ENCODE peak calls at places on chromosomes 13 and 19, in four cellular contexts. One of them, this sample, is unnamed.

GRCh38 chr13:113820813-113821651 is 42.8 kb downstream of the GAS6 start:
- DNase-seq in spleen: peak
- DNase-seq in cardiac fibroblast: peak
- DNase-seq in astrocyte: peak
- DNase-seq in this sample: peak

GRCh38 chr13:39515231-39515630 is 87.8 kb downstream of the LHFPL6 start:
- DNase-seq in spleen: no peak
- DNase-seq in cardiac fibroblast: no peak
- DNase-seq in astrocyte: no peak
- DNase-seq in this sample: no peak

GRCh38 chr19:13492128-13492527 is 14.2 kb downstream of the CACNA1A start:
- DNase-seq in astrocyte: peak
- DNase-seq in spleen: no peak
- DNase-seq in cardiac fibroblast: peak
- DNase-seq in this sample: no peak

GRCh38 chr13:30607908-30608307 is 9.8 kb upstream of the USPL1 start:
- DNase-seq in spleen: no peak
- DNase-seq in cardiac fibroblast: peak
- DNase-seq in astrocyte: no peak
- DNase-seq in this sample: no peak

GRCh38 chr13:28489536-28489935 is 5.4 kb downstream of the FLT1 start:
- DNase-seq in spleen: no peak
- DNase-seq in cardiac fibroblast: peak
- DNase-seq in astrocyte: no peak
- DNase-seq in this sample: no peak

GRCh38 chr19:48975947-48976847 is 11.1 kb downstream of the FTL start:
- DNase-seq in astrocyte: no peak
- DNase-seq in spleen: no peak
- DNase-seq in cardiac fibroblast: peak
- DNase-seq in this sample: no peak

GRCh38 chr13:40404407-40404806 is 262.0 kb downstream of the FOXO1 start:
- DNase-seq in astrocyte: no peak
- DNase-seq in cardiac fibroblast: no peak
- DNase-seq in spleen: no peak
- DNase-seq in this sample: no peak

GRCh38 chr13:31008400-31009115 is 76.1 kb downstream of the TEX26 start:
- DNase-seq in spleen: no peak
- DNase-seq in astrocyte: peak
- DNase-seq in cardiac fibroblast: peak
- DNase-seq in this sample: no peak

GRCh38 chr19:11480927-11481776 is at the start of gene ELAVL3:
- DNase-seq in astrocyte: no peak
- DNase-seq in spleen: no peak
- DNase-seq in cardiac fibroblast: no peak
- DNase-seq in this sample: no peak

GRCh38 chr13:95447766-95448165 is 104.8 kb upstream of the CLDN10 start:
- DNase-seq in spleen: no peak
- DNase-seq in cardiac fibroblast: no peak
- DNase-seq in astrocyte: no peak
- DNase-seq in this sample: no peak

GRCh38 chr13:43744630-43745029 is 42.1 kb downstream of the ENOX1 start:
- DNase-seq in astrocyte: no peak
- DNase-seq in spleen: no peak
- DNase-seq in cardiac fibroblast: peak
- DNase-seq in this sample: no peak

GRCh38 chr19:16571283-16571682 is 932 bp downstream of the SLC35E1 start:
- DNase-seq in astrocyte: peak
- DNase-seq in cardiac fibroblast: peak
- DNase-seq in spleen: no peak
- DNase-seq in this sample: no peak

GRCh38 chr13:51158923-51159322 is 47.8 kb upstream of the C13orf42 start:
- DNase-seq in spleen: no peak
- DNase-seq in cardiac fibroblast: peak
- DNase-seq in astrocyte: peak
- DNase-seq in this sample: peak

GRCh38 chr19:57321164-57321563 is 892 bp downstream of the ZNF543 start:
- DNase-seq in cardiac fibroblast: no peak
- DNase-seq in spleen: no peak
- DNase-seq in astrocyte: no peak
- DNase-seq in this sample: no peak

GRCh38 chr13:99768986-99769385 is 202.6 kb downstream of the ZIC5 start:
- DNase-seq in cardiac fibroblast: no peak
- DNase-seq in spleen: no peak
- DNase-seq in astrocyte: no peak
- DNase-seq in this sample: no peak

GRCh38 chr13:113584870-113585671 is 518 bp downstream of the TFDP1 start:
- DNase-seq in spleen: peak
- DNase-seq in astrocyte: no peak
- DNase-seq in cardiac fibroblast: peak
- DNase-seq in this sample: no peak

GRCh38 chr13:102028846-102029245 is 373.0 kb downstream of the FGF14 start:
- DNase-seq in astrocyte: no peak
- DNase-seq in spleen: no peak
- DNase-seq in cardiac fibroblast: no peak
- DNase-seq in this sample: no peak

GRCh38 chr19:47357788-47358680 is 8.9 kb downstream of the DHX34 start:
- DNase-seq in cardiac fibroblast: no peak
- DNase-seq in astrocyte: no peak
- DNase-seq in spleen: no peak
- DNase-seq in this sample: no peak

GRCh38 chr19:11659612-11660011 is 62.3 kb downstream of the ZNF627 start:
- DNase-seq in spleen: no peak
- DNase-seq in cardiac fibroblast: peak
- DNase-seq in astrocyte: no peak
- DNase-seq in this sample: no peak

GRCh38 chr13:31051999-31052398 is 109.7 kb downstream of the HSPH1 start:
- DNase-seq in astrocyte: no peak
- DNase-seq in cardiac fibroblast: no peak
- DNase-seq in spleen: no peak
- DNase-seq in this sample: no peak

GRCh38 chr13:93116809-93117208 is 109.8 kb upstream of the GPC6 start:
- DNase-seq in cardiac fibroblast: peak
- DNase-seq in spleen: no peak
- DNase-seq in astrocyte: no peak
- DNase-seq in this sample: no peak

GRCh38 chr19:58325623-58326022 is 1.2 kb upstream of the ZSCAN22 start:
- DNase-seq in astrocyte: peak
- DNase-seq in cardiac fibroblast: peak
- DNase-seq in spleen: no peak
- DNase-seq in this sample: no peak

GRCh38 chr19:49896863-49897621 is at the start of gene IL4I1:
- DNase-seq in cardiac fibroblast: peak
- DNase-seq in astrocyte: peak
- DNase-seq in spleen: peak
- DNase-seq in this sample: no peak

DNA sequence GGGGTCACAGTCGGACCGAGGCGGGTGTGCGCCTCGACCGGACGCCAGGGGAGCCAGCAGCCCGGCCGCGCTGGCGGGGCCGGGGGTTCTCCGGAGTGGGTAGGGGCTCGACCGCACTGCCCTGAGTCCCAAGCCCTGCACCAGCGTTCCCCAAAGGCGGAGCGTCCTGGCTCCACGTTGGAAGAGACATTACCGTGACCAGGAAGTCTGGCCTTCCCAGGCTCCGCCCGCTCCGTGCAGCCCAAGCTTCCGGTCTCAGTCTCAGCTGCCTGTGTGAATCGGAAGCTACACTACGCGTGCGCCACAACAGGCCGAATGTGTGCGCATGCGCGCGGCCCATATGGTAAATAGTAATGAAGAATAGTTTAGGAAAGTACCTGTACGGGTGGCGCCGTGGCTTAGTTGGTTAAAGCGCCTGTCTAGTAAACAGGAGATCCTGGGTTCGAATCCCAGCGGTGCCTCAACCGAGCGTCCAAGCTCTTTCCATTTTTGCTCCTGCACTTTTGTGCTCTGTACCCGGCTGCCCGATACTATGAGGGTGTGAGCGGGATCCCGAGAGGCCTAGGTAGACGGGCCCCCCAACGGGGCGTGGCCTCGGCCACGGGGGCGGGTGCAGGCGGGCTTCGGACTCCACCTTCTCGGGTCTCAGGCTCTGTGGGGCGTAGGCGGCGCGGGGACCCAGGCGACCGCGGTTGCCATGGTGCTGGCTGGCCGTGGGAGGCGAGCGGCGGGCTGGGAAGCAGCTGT is 17.3 kb upstream of the LRP3 start:
- DNase-seq in astrocyte: peak
- DNase-seq in cardiac fibroblast: peak
- DNase-seq in spleen: peak
- DNase-seq in this sample: peak
- TF ChIP-seq CTCF in astrocyte: no peak
- TF ChIP-seq CTCF in cardiac fibroblast: peak
- TF ChIP-seq CTCF in spleen: peak
- TF ChIP-seq CTCF in this sample: no peak

GRCh38 chr13:75294110-75294509 is 187.9 kb downstream of the TBC1D4 start:
- DNase-seq in cardiac fibroblast: no peak
- DNase-seq in spleen: no peak
- DNase-seq in astrocyte: no peak
- DNase-seq in this sample: no peak

GRCh38 chr13:75302031-75302430 is 179.9 kb downstream of the TBC1D4 start:
- DNase-seq in astrocyte: no peak
- DNase-seq in spleen: no peak
- DNase-seq in cardiac fibroblast: no peak
- DNase-seq in this sample: no peak

GRCh38 chr13:75299913-75300862 is 181.8 kb downstream of the TBC1D4 start:
- DNase-seq in cardiac fibroblast: peak
- DNase-seq in astrocyte: peak
- DNase-seq in spleen: no peak
- DNase-seq in this sample: no peak

GRCh38 chr13:75299206-75299605 is 182.8 kb downstream of the TBC1D4 start:
- DNase-seq in spleen: no peak
- DNase-seq in astrocyte: no peak
- DNase-seq in cardiac fibroblast: no peak
- DNase-seq in this sample: no peak

DNA sequence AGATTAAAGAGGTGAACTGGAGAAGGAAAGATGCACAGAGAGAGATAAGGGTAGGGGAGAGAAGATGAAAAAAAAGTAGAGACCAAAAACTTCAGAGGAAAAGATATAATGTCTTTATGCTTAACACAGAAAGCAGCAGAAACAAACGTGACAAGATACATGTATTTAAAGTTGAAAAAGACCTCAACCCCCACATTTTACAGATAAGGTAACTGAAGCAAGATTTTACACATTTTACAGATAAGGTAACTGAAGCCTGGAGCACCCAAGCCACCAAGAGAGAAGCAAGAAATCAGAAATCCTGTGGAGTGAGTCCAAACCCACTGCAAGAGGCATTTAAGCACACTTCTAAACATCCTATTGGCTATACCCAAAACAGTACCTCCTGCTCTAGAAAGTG is 185.3 kb downstream of the TBC1D4 start:
- DNase-seq in astrocyte: no peak
- DNase-seq in spleen: no peak
- DNase-seq in cardiac fibroblast: no peak
- DNase-seq in this sample: no peak
- H3K4me3 ChIP-seq in astrocyte: no peak
- H3K4me3 ChIP-seq in spleen: no peak
- H3K4me3 ChIP-seq in cardiac fibroblast: no peak
- H3K4me3 ChIP-seq in this sample: no peak

GRCh38 chr13:59176775-59177174 is 987.0 kb downstream of the DIAPH3 start:
- DNase-seq in spleen: no peak
- DNase-seq in astrocyte: no peak
- DNase-seq in cardiac fibroblast: no peak
- DNase-seq in this sample: no peak
- TF ChIP-seq CTCF in spleen: no peak
- TF ChIP-seq CTCF in astrocyte: no peak
- TF ChIP-seq CTCF in cardiac fibroblast: peak
- TF ChIP-seq CTCF in this sample: peak

GRCh38 chr13:48775285-48775684 is 121.6 kb downstream of the CYSLTR2 start:
- DNase-seq in cardiac fibroblast: no peak
- DNase-seq in spleen: no peak
- DNase-seq in astrocyte: peak
- DNase-seq in this sample: no peak

GRCh38 chr13:48778551-48779088 is 124.9 kb downstream of the CYSLTR2 start:
- DNase-seq in astrocyte: no peak
- DNase-seq in cardiac fibroblast: no peak
- DNase-seq in spleen: no peak
- DNase-seq in this sample: no peak

GRCh38 chr13:48773531-48774275 is 120.0 kb downstream of the CYSLTR2 start:
- DNase-seq in cardiac fibroblast: no peak
- DNase-seq in astrocyte: no peak
- DNase-seq in spleen: no peak
- DNase-seq in this sample: no peak

GRCh38 chr13:48776396-48776795 is 122.7 kb downstream of the CYSLTR2 start:
- DNase-seq in astrocyte: no peak
- DNase-seq in spleen: no peak
- DNase-seq in cardiac fibroblast: peak
- DNase-seq in this sample: no peak

GRCh38 chr13:48775804-48776203 is 122.1 kb downstream of the CYSLTR2 start:
- DNase-seq in spleen: no peak
- DNase-seq in astrocyte: peak
- DNase-seq in cardiac fibroblast: peak
- DNase-seq in this sample: no peak
- H3K4me3 ChIP-seq in spleen: no peak
- H3K4me3 ChIP-seq in astrocyte: no peak
- H3K4me3 ChIP-seq in cardiac fibroblast: no peak
- H3K4me3 ChIP-seq in this sample: no peak